ENCODE peak calls at places on chromosome 16, in four cellular contexts. One of them, this sample, is unnamed.

GRCh38 chr16:2719328-2720062 is 529 bp downstream of the PRSS27 start:
- DNase-seq in mesenteric fat pad: no peak
- DNase-seq in natural killer cell: no peak
- DNase-seq in activated T-helper 1 cell treated with anti-CD3 and anti-CD28 coated beads, Interleukin-2, amount 50 U/mL, for 16 hours: no peak
- DNase-seq in this sample: no peak

GRCh38 chr16:30740364-30741251 is 7.6 kb upstream of the PHKG2 start:
- DNase-seq in natural killer cell: no peak
- DNase-seq in activated T-helper 1 cell treated with anti-CD3 and anti-CD28 coated beads, Interleukin-2, amount 50 U/mL, for 16 hours: no peak
- DNase-seq in mesenteric fat pad: peak; percentile 90
- DNase-seq in this sample: no peak

GRCh38 chr16:65600629-65601028 is 478.8 kb upstream of the CDH11 start:
- DNase-seq in mesenteric fat pad: no peak
- DNase-seq in natural killer cell: no peak
- DNase-seq in activated T-helper 1 cell treated with anti-CD3 and anti-CD28 coated beads, Interleukin-2, amount 50 U/mL, for 16 hours: no peak
- DNase-seq in this sample: no peak

GRCh38 chr16:12323007-12323699 is 346.6 kb downstream of the SNX29 start:
- DNase-seq in mesenteric fat pad: no peak
- DNase-seq in natural killer cell: peak; percentile 42
- DNase-seq in activated T-helper 1 cell treated with anti-CD3 and anti-CD28 coated beads, Interleukin-2, amount 50 U/mL, for 16 hours: peak; percentile 7
- DNase-seq in this sample: peak; percentile 44

GRCh38 chr16:52547001-52547833 is at the start of gene TOX3:
- DNase-seq in activated T-helper 1 cell treated with anti-CD3 and anti-CD28 coated beads, Interleukin-2, amount 50 U/mL, for 16 hours: no peak
- DNase-seq in mesenteric fat pad: no peak
- DNase-seq in natural killer cell: no peak
- DNase-seq in this sample: no peak

GRCh38 chr16:68768170-68768569 is 31.1 kb downstream of the CDH1 start:
- DNase-seq in activated T-helper 1 cell treated with anti-CD3 and anti-CD28 coated beads, Interleukin-2, amount 50 U/mL, for 16 hours: no peak
- DNase-seq in mesenteric fat pad: no peak
- DNase-seq in natural killer cell: no peak
- DNase-seq in this sample: no peak

GRCh38 chr16:3274490-3274889 is 8.8 kb upstream of the ZNF263 start:
- DNase-seq in natural killer cell: no peak
- DNase-seq in mesenteric fat pad: no peak
- DNase-seq in activated T-helper 1 cell treated with anti-CD3 and anti-CD28 coated beads, Interleukin-2, amount 50 U/mL, for 16 hours: no peak
- DNase-seq in this sample: no peak

GRCh38 chr16:2687531-2688308 is 5.4 kb downstream of the KCTD5 start:
- DNase-seq in natural killer cell: no peak
- DNase-seq in activated T-helper 1 cell treated with anti-CD3 and anti-CD28 coated beads, Interleukin-2, amount 50 U/mL, for 16 hours: no peak
- DNase-seq in mesenteric fat pad: no peak
- DNase-seq in this sample: no peak

GRCh38 chr16:54594646-54595381 is 308.2 kb upstream of the IRX3 start:
- DNase-seq in natural killer cell: no peak
- DNase-seq in activated T-helper 1 cell treated with anti-CD3 and anti-CD28 coated beads, Interleukin-2, amount 50 U/mL, for 16 hours: no peak
- DNase-seq in mesenteric fat pad: no peak
- DNase-seq in this sample: no peak

GRCh38 chr16:10037771-10038170 is 144.5 kb downstream of the GRIN2A start:
- DNase-seq in mesenteric fat pad: no peak
- DNase-seq in natural killer cell: no peak
- DNase-seq in activated T-helper 1 cell treated with anti-CD3 and anti-CD28 coated beads, Interleukin-2, amount 50 U/mL, for 16 hours: no peak
- DNase-seq in this sample: no peak

GRCh38 chr16:1154291-1154886 is 1.5 kb downstream of the CACNA1H start:
- DNase-seq in mesenteric fat pad: no peak
- DNase-seq in activated T-helper 1 cell treated with anti-CD3 and anti-CD28 coated beads, Interleukin-2, amount 50 U/mL, for 16 hours: no peak
- DNase-seq in natural killer cell: no peak
- DNase-seq in this sample: no peak

GRCh38 chr16:85753559-85753958 is 2.7 kb upstream of the C16orf74 start:
- DNase-seq in mesenteric fat pad: no peak
- DNase-seq in natural killer cell: no peak
- DNase-seq in activated T-helper 1 cell treated with anti-CD3 and anti-CD28 coated beads, Interleukin-2, amount 50 U/mL, for 16 hours: no peak
- DNase-seq in this sample: no peak

GRCh38 chr16:28310796-28311195 is 18.5 kb downstream of the SBK1 start:
- DNase-seq in activated T-helper 1 cell treated with anti-CD3 and anti-CD28 coated beads, Interleukin-2, amount 50 U/mL, for 16 hours: no peak
- DNase-seq in mesenteric fat pad: no peak
- DNase-seq in natural killer cell: no peak
- DNase-seq in this sample: no peak

GRCh38 chr16:87690911-87691685 is 74.7 kb downstream of the KLHDC4 start:
- DNase-seq in mesenteric fat pad: no peak
- DNase-seq in natural killer cell: no peak
- DNase-seq in activated T-helper 1 cell treated with anti-CD3 and anti-CD28 coated beads, Interleukin-2, amount 50 U/mL, for 16 hours: no peak
- DNase-seq in this sample: no peak

GRCh38 chr16:10902999-10903398 is 26.0 kb downstream of the CIITA start:
- DNase-seq in natural killer cell: no peak
- DNase-seq in mesenteric fat pad: no peak
- DNase-seq in activated T-helper 1 cell treated with anti-CD3 and anti-CD28 coated beads, Interleukin-2, amount 50 U/mL, for 16 hours: no peak
- DNase-seq in this sample: no peak

GRCh38 chr16:59181821-59182420 is 447.8 kb upstream of the GOT2 start:
- DNase-seq in mesenteric fat pad: no peak
- DNase-seq in natural killer cell: no peak
- DNase-seq in activated T-helper 1 cell treated with anti-CD3 and anti-CD28 coated beads, Interleukin-2, amount 50 U/mL, for 16 hours: no peak
- DNase-seq in this sample: no peak

GRCh38 chr16:20415541-20415940 is 6.2 kb downstream of the ACSM5 start:
- DNase-seq in activated T-helper 1 cell treated with anti-CD3 and anti-CD28 coated beads, Interleukin-2, amount 50 U/mL, for 16 hours: no peak
- DNase-seq in natural killer cell: no peak
- DNase-seq in mesenteric fat pad: no peak
- DNase-seq in this sample: no peak

GRCh38 chr16:12600536-12601256 is 203.0 kb downstream of the CPPED1 start:
- DNase-seq in activated T-helper 1 cell treated with anti-CD3 and anti-CD28 coated beads, Interleukin-2, amount 50 U/mL, for 16 hours: no peak
- DNase-seq in natural killer cell: no peak
- DNase-seq in mesenteric fat pad: no peak
- DNase-seq in this sample: no peak